ENCODE peak calls at places on chromosome 4, in four cellular contexts. One of them, this sample, is unnamed.

GRCh38 chr4:159455675-159456235 is 352.9 kb downstream of the RAPGEF2 start:
- DNase-seq in SW 1271: peak
- DNase-seq in IMR-90: peak
- DNase-seq in breast epithelium: no peak
- DNase-seq in this sample: peak

GRCh38 chr4:18645356-18645755 is 623.8 kb upstream of the LCORL start:
- DNase-seq in IMR-90: no peak
- DNase-seq in breast epithelium: no peak
- DNase-seq in SW 1271: no peak
- DNase-seq in this sample: no peak

GRCh38 chr4:108427946-108428345 is 192.4 kb upstream of the RPL34 start:
- DNase-seq in breast epithelium: no peak
- DNase-seq in IMR-90: peak
- DNase-seq in SW 1271: no peak
- DNase-seq in this sample: no peak

GRCh38 chr4:15569746-15570145 is 85.4 kb downstream of the FBXL5 start:
- DNase-seq in IMR-90: no peak
- DNase-seq in SW 1271: no peak
- DNase-seq in breast epithelium: no peak
- DNase-seq in this sample: no peak

GRCh38 chr4:19835429-19835828 is 416.3 kb upstream of the SLIT2 start:
- DNase-seq in SW 1271: no peak
- DNase-seq in IMR-90: no peak
- DNase-seq in breast epithelium: no peak
- DNase-seq in this sample: no peak

GRCh38 chr4:99612281-99612680 is 37.7 kb downstream of the MTTP start:
- DNase-seq in IMR-90: no peak
- DNase-seq in breast epithelium: no peak
- DNase-seq in SW 1271: no peak
- DNase-seq in this sample: no peak

GRCh38 chr4:91422011-91422410 is 881.8 kb upstream of the GRID2 start:
- DNase-seq in IMR-90: no peak
- DNase-seq in breast epithelium: no peak
- DNase-seq in SW 1271: no peak
- DNase-seq in this sample: no peak

GRCh38 chr4:39255916-39256315 is 73.6 kb downstream of the WDR19 start:
- DNase-seq in SW 1271: no peak
- DNase-seq in breast epithelium: no peak
- DNase-seq in IMR-90: no peak
- DNase-seq in this sample: no peak

This sample was measured in NCI-H2227 treated with DMSO at 0.1 percent for 48 hours.